ENCODE peak calls at places on chromosome 11, in six cellular contexts. B is stimulated activated CD8-positive, alpha-beta memory T cell treated with anti-CD3 and anti-CD28 coated beads, Interleukin-2, amount 100 ng/mL, for 1 hour; D is PC-9; C is GM04503; S is HepG2; G is MV-4-11. F is an unnamed sample.

GRCh38 chr11:75714211-75714610 is 3.4 kb upstream of the MOGAT2 start:
- DNase-seq in C (no peak), B (no peak), S (no peak), G (no peak), D (no peak), F (no peak)

GRCh38 chr11:45102810-45103621 is 43.4 kb upstream of the PRDM11 start:
- DNase-seq in C (no peak), S (peak; percentile 48), D (no peak), B (peak; percentile 46), G (peak; percentile 62), F (peak; percentile 75)

GRCh38 chr11:128692750-128693578 is 908 bp upstream of the FLI1 start:
- DNase-seq in S (no peak), D (no peak), B (no peak), G (peak; percentile 29), C (peak; percentile 28), F (no peak)

GRCh38 chr11:29962243-29962642 is 54.6 kb downstream of the KCNA4 start:
- DNase-seq in S (no peak), G (no peak), B (no peak), C (no peak), D (peak; percentile 39), F (no peak)

GRCh38 chr11:31254411-31254810 is 115.1 kb downstream of the DCDC1 start:
- DNase-seq in B (no peak), C (peak; percentile 27), G (peak; percentile 59), D (no peak), S (no peak), F (no peak)

GRCh38 chr11:130178441-130178971 is 18.9 kb downstream of the ST14 start:
- DNase-seq in G (no peak), S (no peak), B (no peak), D (no peak), C (no peak), F (no peak)

GRCh38 chr11:48006301-48006992 is 26.1 kb downstream of the PTPRJ start:
- DNase-seq in C (no peak), B (no peak), S (no peak), D (peak; percentile 69), G (no peak), F (no peak)

GRCh38 chr11:45779602-45780001 is 25.3 kb upstream of the SLC35C1 start:
- DNase-seq in G (no peak), B (no peak), D (no peak), S (no peak), C (no peak), F (no peak)

GRCh38 chr11:119765628-119766027 is 36.6 kb upstream of the NECTIN1 start:
- DNase-seq in S (no peak), G (no peak), C (no peak), D (no peak), B (no peak), F (no peak)

GRCh38 chr11:80719292-80719646 is 1278.4 kb upstream of the TENM4 start:
- DNase-seq in G (no peak), B (no peak), C (no peak), S (no peak), D (no peak), F (no peak)

GRCh38 chr11:11380340-11380739 is 27.3 kb upstream of the CSNK2A3 start:
- DNase-seq in B (no peak), C (no peak), G (no peak), D (no peak), S (no peak), F (no peak)

GRCh38 chr11:128039140-128040021 is 548.0 kb downstream of the ETS1 start:
- DNase-seq in B (peak; percentile 60), C (peak; percentile 93), S (no peak), G (peak; percentile 99), D (no peak), F (no peak)

GRCh38 chr11:13487661-13488030 is 8.2 kb downstream of the PTH start:
- DNase-seq in G (no peak), D (no peak), S (peak; percentile 77), B (no peak), C (no peak), F (peak; percentile 55)

GRCh38 chr11:69131644-69132300 is 24.0 kb upstream of the SMIM38 start:
- DNase-seq in D (peak; percentile 84), B (no peak), S (peak; percentile 80), G (no peak), C (peak; percentile 15), F (peak; percentile 100)

GRCh38 chr11:94183886-94184264 is 55.2 kb downstream of the PANX1 start:
- DNase-seq in S (peak; percentile 33), C (no peak), G (peak; percentile 58), B (no peak), D (peak; percentile 42), F (peak; percentile 43)

GRCh38 chr11:47152953-47153950 is 23.4 kb downstream of the ARFGAP2 start:
- DNase-seq in S (peak; percentile 63), G (peak; percentile 62), D (peak; percentile 66), B (no peak), C (no peak), F (peak; percentile 91)

GRCh38 chr11:14358729-14359439 is at the start of gene RRAS2:
- DNase-seq in G (no peak), S (peak; percentile 69), B (peak; percentile 67), C (no peak), D (peak; percentile 46), F (peak; percentile 77)

GRCh38 chr11:106156290-106156937 is 79.0 kb downstream of the AASDHPPT start:
- DNase-seq in D (no peak), B (no peak), G (peak; percentile 34), S (peak; percentile 15), C (peak; percentile 26), F (peak; percentile 17)

GRCh38 chr11:89495951-89496350 is 4.8 kb upstream of the NOX4 start:
- DNase-seq in C (peak; percentile 57), D (no peak), G (no peak), B (no peak), S (no peak), F (no peak)

GRCh38 chr11:111443032-111443431 is 64.0 kb upstream of the POU2AF1 start:
- DNase-seq in S (no peak), C (no peak), D (no peak), B (no peak), G (no peak), F (no peak)

GRCh38 chr11:34068098-34068497 is 16.6 kb downstream of the CAPRIN1 start:
- DNase-seq in S (no peak), C (no peak), B (no peak), G (no peak), D (no peak), F (no peak)

GRCh38 chr11:2739531-2740274 is 39.9 kb upstream of the KCNQ1OT1 start:
- DNase-seq in C (no peak), D (no peak), G (no peak), B (no peak), S (no peak), F (no peak)

GRCh38 chr11:94272738-94273313 is 31.6 kb upstream of the IZUMO1R start:
- DNase-seq in S (no peak), G (no peak), C (no peak), B (no peak), D (no peak), F (no peak)

GRCh38 chr11:64409707-64410395 is 50.9 kb downstream of the RPS6KA4 start:
- DNase-seq in S (no peak), D (no peak), C (no peak), B (no peak), G (no peak), F (no peak)

GRCh38 chr11:4882543-4882942 is 843 bp downstream of the OR51T1 start:
- DNase-seq in D (no peak), B (no peak), G (no peak), S (no peak), C (no peak), F (no peak)

GRCh38 chr11:103651341-103651998 is 385.0 kb upstream of the DDI1 start:
- DNase-seq in G (no peak), S (no peak), B (no peak), C (no peak), D (no peak), F (no peak)

GRCh38 chr11:27754035-27755017 is 54.1 kb upstream of the BDNF start:
- DNase-seq in S (no peak), B (no peak), C (no peak), D (peak; percentile 37), G (no peak), F (no peak)

GRCh38 chr11:83819936-83820549 is 533.9 kb upstream of the CCDC90B start:
- DNase-seq in S (peak; percentile 43), B (no peak), D (peak; percentile 59), G (peak; percentile 10), C (peak; percentile 25), F (peak; percentile 4)

GRCh38 chr11:97738751-97739150 is 1282.0 kb upstream of the CNTN5 start:
- DNase-seq in D (no peak), S (no peak), C (no peak), G (no peak), B (no peak), F (no peak)

GRCh38 chr11:118263694-118264567 is at the start of gene MPZL2:
- DNase-seq in G (no peak), B (no peak), C (no peak), S (peak; percentile 81), D (peak; percentile 94), F (peak; percentile 45)

F was measured in HuH-7.